ENCODE peak calls at places on chromosomes 16 and 17, in nine cellular contexts. L is dorsolateral prefrontal cortex; S is AG08395; F is SK-N-DZ; K is H54; J is posterior cingulate gyrus; H is activated CD8-positive, alpha-beta memory T cell treated with anti-CD3 and anti-CD28 coated beads, Interleukin-2, amount 50 U/mL, for 4 hours; M is activated naive CD4-positive, alpha-beta T cell treated with anti-CD3 and anti-CD28 coated beads, Interleukin-2, amount 50 U/mL, for 16 hours; V is NB4. W is an unnamed sample.

GRCh38 chr16:85767569-85767968 is 16.7 kb upstream of the C16orf74 start:
- DNase-seq in L (no peak), S (peak), F (no peak), K (peak), J (no peak), H (no peak), M (no peak), V (peak), W (no peak)

GRCh38 chr16:87201777-87202176 is 115.4 kb downstream of the C16orf95 start:
- DNase-seq in L (no peak), S (no peak), F (no peak), K (no peak), J (no peak), H (no peak), M (no peak), V (peak), W (no peak)

GRCh38 chr17:3985800-3986199 is 21.6 kb upstream of the ATP2A3 start:
- DNase-seq in L (no peak), S (no peak), F (no peak), K (no peak), J (no peak), H (no peak), M (no peak), V (no peak), W (no peak)

GRCh38 chr16:55323637-55324490 is at the start of gene IRX6:
- DNase-seq in L (no peak), S (peak), F (no peak), K (peak), J (no peak), H (no peak), M (no peak), V (no peak), W (no peak)

GRCh38 chr17:62684179-62684578 is 56.7 kb downstream of the MRC2 start:
- DNase-seq in L (no peak), S (no peak), F (no peak), K (no peak), J (no peak), H (no peak), M (no peak), V (no peak), W (no peak)

GRCh38 chr16:3059041-3059722 is 6.3 kb upstream of the IL32 start:
- DNase-seq in L (peak), S (peak), F (peak), K (peak), J (peak), H (peak), M (peak), V (peak), W (peak)

GRCh38 chr16:3459401-3460090 is 16.1 kb downstream of the NAA60 start:
- DNase-seq in L (no peak), S (no peak), F (no peak), K (no peak), J (no peak), H (no peak), M (no peak), V (no peak), W (no peak)

GRCh38 chr16:51409001-51409675 is 258.1 kb upstream of the SALL1 start:
- DNase-seq in L (no peak), S (peak), F (no peak), K (no peak), J (no peak), H (no peak), M (no peak), V (no peak), W (no peak)

GRCh38 chr16:13372421-13372820 is 471.0 kb downstream of the SHISA9 start:
- DNase-seq in L (no peak), S (no peak), F (no peak), K (no peak), J (no peak), H (no peak), M (no peak), V (no peak), W (no peak)

GRCh38 chr16:87648236-87648635 is 45.9 kb downstream of the JPH3 start:
- DNase-seq in L (peak), S (no peak), F (no peak), K (no peak), J (no peak), H (no peak), M (no peak), V (peak), W (no peak)

GRCh38 chr17:74854792-74855191 is 4.9 kb downstream of the GRIN2C start:
- DNase-seq in L (no peak), S (no peak), F (no peak), K (no peak), J (no peak), H (no peak), M (no peak), V (no peak), W (no peak)

GRCh38 chr16:55678061-55678935 is 22.5 kb downstream of the SLC6A2 start:
- DNase-seq in L (peak), S (no peak), F (no peak), K (no peak), J (peak), H (no peak), M (no peak), V (no peak), W (no peak)

GRCh38 chr16:4415538-4416199 is 727 bp downstream of the CORO7 start:
- DNase-seq in L (no peak), S (no peak), F (no peak), K (no peak), J (no peak), H (peak), M (peak), V (peak), W (peak)